ENCODE peak calls at places on chromosomes 6 and 20, in seven cellular contexts. One of them, this sample, is unnamed.

GRCh38 chr20:54056762-54057639 is 13.4 kb downstream of the BCAS1 start:
- DNase-seq in GM23338: no peak
- DNase-seq in HCT116: no peak
- DNase-seq in GM23248: no peak
- DNase-seq in hepatocyte: no peak
- DNase-seq in neural progenitor cell: no peak
- DNase-seq in MM.1S: no peak
- DNase-seq in this sample: peak

GRCh38 chr6:158068893-158069799 is 87.5 kb downstream of the SYNJ2 start:
- DNase-seq in MM.1S: no peak
- DNase-seq in hepatocyte: peak
- DNase-seq in GM23338: no peak
- DNase-seq in GM23248: peak
- DNase-seq in neural progenitor cell: no peak
- DNase-seq in HCT116: no peak
- DNase-seq in this sample: peak

GRCh38 chr6:30914076-30914853 is at the start of gene VARS2:
- DNase-seq in HCT116: peak
- DNase-seq in neural progenitor cell: peak
- DNase-seq in hepatocyte: peak
- DNase-seq in MM.1S: peak
- DNase-seq in GM23248: peak
- DNase-seq in GM23338: peak
- DNase-seq in this sample: peak

GRCh38 chr20:35568645-35569044 is 26.8 kb downstream of the ERGIC3 start:
- DNase-seq in HCT116: peak
- DNase-seq in hepatocyte: peak
- DNase-seq in GM23338: peak
- DNase-seq in MM.1S: peak
- DNase-seq in neural progenitor cell: peak
- DNase-seq in GM23248: peak
- DNase-seq in this sample: peak

GRCh38 chr6:33591633-33592032 is 11.6 kb upstream of the BAK1 start:
- DNase-seq in MM.1S: no peak
- DNase-seq in neural progenitor cell: no peak
- DNase-seq in GM23338: no peak
- DNase-seq in HCT116: no peak
- DNase-seq in GM23248: no peak
- DNase-seq in hepatocyte: no peak
- DNase-seq in this sample: no peak

GRCh38 chr6:133595076-133595868 is 293.6 kb upstream of the TCF21 start:
- DNase-seq in neural progenitor cell: no peak
- DNase-seq in GM23248: peak
- DNase-seq in hepatocyte: peak
- DNase-seq in MM.1S: no peak
- DNase-seq in GM23338: no peak
- DNase-seq in HCT116: no peak
- DNase-seq in this sample: peak

GRCh38 chr6:31116661-31117385 is 2.2 kb downstream of the PSORS1C1 start:
- DNase-seq in hepatocyte: no peak
- DNase-seq in GM23248: peak
- DNase-seq in neural progenitor cell: no peak
- DNase-seq in GM23338: no peak
- DNase-seq in MM.1S: no peak
- DNase-seq in HCT116: no peak
- DNase-seq in this sample: no peak

GRCh38 chr6:50819906-50820589 is 1.4 kb downstream of the TFAP2B start:
- DNase-seq in MM.1S: no peak
- DNase-seq in GM23248: peak
- DNase-seq in GM23338: peak
- DNase-seq in hepatocyte: no peak
- DNase-seq in HCT116: no peak
- DNase-seq in neural progenitor cell: peak
- DNase-seq in this sample: no peak

GRCh38 chr6:109800771-109801170 is 109.7 kb downstream of the FIG4 start:
- DNase-seq in GM23338: no peak
- DNase-seq in HCT116: no peak
- DNase-seq in GM23248: no peak
- DNase-seq in MM.1S: no peak
- DNase-seq in hepatocyte: no peak
- DNase-seq in neural progenitor cell: no peak
- DNase-seq in this sample: peak

GRCh38 chr6:15299430-15300131 is 53.7 kb downstream of the JARID2 start:
- DNase-seq in GM23338: no peak
- DNase-seq in MM.1S: peak
- DNase-seq in HCT116: no peak
- DNase-seq in hepatocyte: peak
- DNase-seq in neural progenitor cell: no peak
- DNase-seq in GM23248: peak
- DNase-seq in this sample: peak

GRCh38 chr6:43090557-43090952 is 14.4 kb downstream of the PTK7 start:
- DNase-seq in GM23338: peak
- DNase-seq in neural progenitor cell: peak
- DNase-seq in MM.1S: no peak
- DNase-seq in HCT116: no peak
- DNase-seq in hepatocyte: peak
- DNase-seq in GM23248: no peak
- DNase-seq in this sample: peak

GRCh38 chr6:156028310-156029131 is 572.9 kb upstream of the NOX3 start:
- DNase-seq in MM.1S: no peak
- DNase-seq in GM23338: no peak
- DNase-seq in hepatocyte: no peak
- DNase-seq in HCT116: no peak
- DNase-seq in GM23248: no peak
- DNase-seq in neural progenitor cell: no peak
- DNase-seq in this sample: no peak

GRCh38 chr6:47276377-47276776 is 33.3 kb downstream of the TNFRSF21 start:
- DNase-seq in MM.1S: no peak
- DNase-seq in HCT116: no peak
- DNase-seq in GM23338: no peak
- DNase-seq in hepatocyte: no peak
- DNase-seq in GM23248: no peak
- DNase-seq in neural progenitor cell: no peak
- DNase-seq in this sample: no peak

GRCh38 chr20:61185181-61185580 is 66.9 kb upstream of the CDH4 start:
- DNase-seq in neural progenitor cell: no peak
- DNase-seq in GM23338: no peak
- DNase-seq in GM23248: no peak
- DNase-seq in MM.1S: no peak
- DNase-seq in HCT116: no peak
- DNase-seq in hepatocyte: no peak
- DNase-seq in this sample: no peak

GRCh38 chr6:69926745-69927144 is 60.4 kb downstream of the COL19A1 start:
- DNase-seq in GM23248: no peak
- DNase-seq in GM23338: no peak
- DNase-seq in HCT116: no peak
- DNase-seq in neural progenitor cell: no peak
- DNase-seq in MM.1S: no peak
- DNase-seq in hepatocyte: no peak
- DNase-seq in this sample: no peak

GRCh38 chr6:87907521-87907920 is 140.1 kb upstream of the SPACA1 start:
- DNase-seq in HCT116: no peak
- DNase-seq in GM23248: peak
- DNase-seq in GM23338: no peak
- DNase-seq in hepatocyte: no peak
- DNase-seq in neural progenitor cell: no peak
- DNase-seq in MM.1S: peak
- DNase-seq in this sample: no peak

GRCh38 chr6:136784910-136785746 is 7.1 kb downstream of the MAP3K5 start:
- DNase-seq in MM.1S: no peak
- DNase-seq in hepatocyte: no peak
- DNase-seq in neural progenitor cell: no peak
- DNase-seq in GM23338: no peak
- DNase-seq in GM23248: no peak
- DNase-seq in HCT116: no peak
- DNase-seq in this sample: no peak

GRCh38 chr6:146339716-146340115 is 203.9 kb upstream of the RAB32 start:
- DNase-seq in HCT116: no peak
- DNase-seq in GM23338: no peak
- DNase-seq in GM23248: no peak
- DNase-seq in neural progenitor cell: no peak
- DNase-seq in MM.1S: no peak
- DNase-seq in hepatocyte: peak
- DNase-seq in this sample: peak
- TF ChIP-seq EZH2phosphoT487 in HCT116: no peak
- TF ChIP-seq EZH2phosphoT487 in GM23338: no peak
- TF ChIP-seq EZH2phosphoT487 in GM23248: no peak
- TF ChIP-seq EZH2phosphoT487 in neural progenitor cell: no peak
- TF ChIP-seq EZH2phosphoT487 in MM.1S: no peak
- TF ChIP-seq EZH2phosphoT487 in hepatocyte: no peak
- TF ChIP-seq EZH2phosphoT487 in this sample: no peak

GRCh38 chr20:47925603-47926002 is 140.3 kb upstream of the SULF2 start:
- DNase-seq in GM23338: no peak
- DNase-seq in neural progenitor cell: no peak
- DNase-seq in hepatocyte: no peak
- DNase-seq in MM.1S: no peak
- DNase-seq in HCT116: no peak
- DNase-seq in GM23248: no peak
- DNase-seq in this sample: peak

GRCh38 chr20:47921306-47922279 is 136.3 kb upstream of the SULF2 start:
- DNase-seq in hepatocyte: no peak
- DNase-seq in HCT116: no peak
- DNase-seq in neural progenitor cell: no peak
- DNase-seq in GM23248: no peak
- DNase-seq in MM.1S: no peak
- DNase-seq in GM23338: no peak
- DNase-seq in this sample: peak

GRCh38 chr20:47917549-47918070 is 132.3 kb upstream of the SULF2 start:
- DNase-seq in GM23248: no peak
- DNase-seq in GM23338: no peak
- DNase-seq in hepatocyte: no peak
- DNase-seq in HCT116: no peak
- DNase-seq in MM.1S: no peak
- DNase-seq in neural progenitor cell: no peak
- DNase-seq in this sample: no peak

GRCh38 chr20:47926731-47927130 is 141.4 kb upstream of the SULF2 start:
- DNase-seq in MM.1S: no peak
- DNase-seq in hepatocyte: no peak
- DNase-seq in GM23338: no peak
- DNase-seq in GM23248: no peak
- DNase-seq in HCT116: no peak
- DNase-seq in neural progenitor cell: no peak
- DNase-seq in this sample: no peak

DNA sequence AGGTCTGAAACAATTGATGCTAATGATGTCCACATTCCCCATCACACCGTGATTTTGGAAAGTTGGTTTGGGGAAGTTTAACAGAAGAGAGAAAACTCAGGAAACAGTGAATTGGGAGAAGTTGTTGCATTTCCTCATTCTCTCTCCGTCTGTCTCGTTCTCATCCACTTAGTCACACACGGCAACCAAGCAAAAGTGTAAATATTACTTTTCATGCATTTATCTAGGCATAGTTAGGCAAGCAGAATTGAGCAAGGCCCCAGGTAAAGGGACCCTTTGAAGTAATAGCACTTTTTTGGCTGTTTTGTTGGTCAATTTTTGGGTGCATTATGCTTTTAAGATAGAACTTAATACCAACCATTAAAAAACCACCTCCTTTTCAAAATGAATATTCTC is 137.0 kb upstream of the SULF2 start:
- DNase-seq in GM23338: no peak
- DNase-seq in neural progenitor cell: no peak
- DNase-seq in GM23248: peak
- DNase-seq in HCT116: no peak
- DNase-seq in MM.1S: no peak
- DNase-seq in hepatocyte: peak
- DNase-seq in this sample: peak
- TF ChIP-seq EZH2 in GM23338: no peak
- TF ChIP-seq EZH2 in neural progenitor cell: no peak
- TF ChIP-seq EZH2 in GM23248: no peak
- TF ChIP-seq EZH2 in HCT116: no peak
- TF ChIP-seq EZH2 in MM.1S: no peak
- TF ChIP-seq EZH2 in hepatocyte: no peak
- TF ChIP-seq EZH2 in this sample: no peak

DNA sequence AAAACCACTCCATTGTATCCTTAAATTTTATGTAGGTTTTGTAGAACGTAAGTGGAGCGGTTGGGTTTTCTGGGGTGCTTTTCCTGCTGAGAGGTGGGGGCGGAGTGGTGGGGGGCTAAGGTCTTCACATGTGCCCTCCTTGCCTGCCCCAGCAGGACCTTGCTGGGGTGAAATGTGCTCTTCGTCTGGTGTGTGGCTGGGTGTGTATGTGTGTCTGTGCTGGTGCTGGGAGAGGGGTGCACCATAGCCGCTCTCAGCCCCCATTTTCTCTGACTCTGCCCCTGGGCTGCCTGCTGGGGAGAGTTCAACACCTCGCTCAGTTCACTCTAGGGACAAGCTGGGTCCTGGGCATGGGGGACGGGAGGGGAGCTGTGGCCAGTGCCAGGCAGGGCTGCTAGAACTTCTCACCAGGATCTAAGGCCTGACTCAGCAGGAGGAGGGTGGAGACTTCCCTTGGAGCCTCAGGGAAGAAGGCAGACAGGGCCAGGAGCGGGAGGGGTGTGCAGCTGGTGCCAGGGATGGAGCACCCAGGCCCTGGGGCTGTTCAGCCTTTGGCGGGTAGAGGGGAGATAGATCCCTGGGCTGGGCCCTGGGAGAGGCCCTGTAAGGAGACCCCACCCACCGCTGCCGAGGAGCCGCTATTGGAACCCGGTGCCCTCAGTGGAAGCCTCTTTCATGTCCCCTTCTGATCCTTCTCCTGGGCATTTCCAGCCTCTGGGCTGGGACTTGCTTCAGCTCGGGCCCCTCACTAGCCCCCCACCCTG is 4.8 kb downstream of the SOX18 start:
- DNase-seq in GM23248: peak
- DNase-seq in hepatocyte: peak
- DNase-seq in GM23338: no peak
- DNase-seq in MM.1S: no peak
- DNase-seq in HCT116: peak
- DNase-seq in neural progenitor cell: no peak
- DNase-seq in this sample: peak
- TF ChIP-seq EZH2phosphoT487 in GM23248: no peak
- TF ChIP-seq EZH2phosphoT487 in hepatocyte: no peak
- TF ChIP-seq EZH2phosphoT487 in GM23338: no peak
- TF ChIP-seq EZH2phosphoT487 in MM.1S: no peak
- TF ChIP-seq EZH2phosphoT487 in HCT116: no peak
- TF ChIP-seq EZH2phosphoT487 in neural progenitor cell: no peak
- TF ChIP-seq EZH2phosphoT487 in this sample: no peak

GRCh38 chr6:27755768-27756167 is 156.4 kb downstream of the OR2B2 start:
- DNase-seq in neural progenitor cell: no peak
- DNase-seq in GM23248: no peak
- DNase-seq in hepatocyte: no peak
- DNase-seq in MM.1S: no peak
- DNase-seq in HCT116: no peak
- DNase-seq in GM23338: no peak
- DNase-seq in this sample: no peak

GRCh38 chr6:27758471-27758870 is 153.7 kb downstream of the OR2B2 start:
- DNase-seq in neural progenitor cell: peak
- DNase-seq in HCT116: no peak
- DNase-seq in GM23338: peak
- DNase-seq in MM.1S: no peak
- DNase-seq in hepatocyte: no peak
- DNase-seq in GM23248: no peak
- DNase-seq in this sample: no peak

GRCh38 chr6:27759930-27760329 is 152.3 kb downstream of the OR2B2 start:
- DNase-seq in hepatocyte: no peak
- DNase-seq in HCT116: no peak
- DNase-seq in MM.1S: no peak
- DNase-seq in GM23248: no peak
- DNase-seq in GM23338: no peak
- DNase-seq in neural progenitor cell: no peak
- DNase-seq in this sample: no peak

GRCh38 chr6:27754408-27754782 is 157.8 kb downstream of the OR2B2 start:
- DNase-seq in hepatocyte: no peak
- DNase-seq in HCT116: no peak
- DNase-seq in GM23338: no peak
- DNase-seq in GM23248: no peak
- DNase-seq in neural progenitor cell: no peak
- DNase-seq in MM.1S: no peak
- DNase-seq in this sample: no peak

GRCh38 chr6:27757307-27757706 is 154.9 kb downstream of the OR2B2 start:
- DNase-seq in hepatocyte: peak
- DNase-seq in HCT116: no peak
- DNase-seq in GM23248: peak
- DNase-seq in neural progenitor cell: peak
- DNase-seq in MM.1S: peak
- DNase-seq in GM23338: peak
- DNase-seq in this sample: no peak
- TF ChIP-seq EZH2 in hepatocyte: no peak
- TF ChIP-seq EZH2 in HCT116: no peak
- TF ChIP-seq EZH2 in GM23248: no peak
- TF ChIP-seq EZH2 in neural progenitor cell: no peak
- TF ChIP-seq EZH2 in MM.1S: no peak
- TF ChIP-seq EZH2 in GM23338: no peak
- TF ChIP-seq EZH2 in this sample: no peak